ENCODE peak calls at places on chromosomes 2 and 18, in six cellular contexts. J, V, Y, E, L and D are unnamed samples.

GRCh38 chr2:196274387-196274809 is 103.0 kb upstream of the STK17B start:
- DNase-seq in J (no peak), V (peak; percentile 27), Y (no peak), E (no peak), L (no peak), D (no peak)

GRCh38 chr2:26561918-26562810 is 79.0 kb downstream of the CIB4 start:
- DNase-seq in J (peak; percentile 72), V (peak; percentile 53), Y (peak; percentile 28), E (no peak), L (no peak), D (no peak)

GRCh38 chr2:9697904-9698303 is 67.1 kb upstream of the YWHAQ start:
- DNase-seq in J (no peak), V (no peak), Y (no peak), E (no peak), L (no peak), D (no peak)

GRCh38 chr2:65489269-65489668 is 56.9 kb upstream of the SPRED2 start:
- DNase-seq in J (no peak), V (no peak), Y (no peak), E (no peak), L (no peak), D (no peak)

GRCh38 chr18:48002933-48003365 is 72.5 kb upstream of the SMAD2 start:
- DNase-seq in J (no peak), V (peak; percentile 99), Y (no peak), E (no peak), L (no peak), D (no peak)

GRCh38 chr2:224901121-224901676 is 141.1 kb downstream of the DOCK10 start:
- DNase-seq in J (no peak), V (no peak), Y (no peak), E (no peak), L (no peak), D (no peak)

GRCh38 chr18:50061876-50062517 is 132.9 kb downstream of the MYO5B start:
- DNase-seq in J (no peak), V (peak; percentile 1), Y (no peak), E (no peak), L (no peak), D (no peak)

GRCh38 chr2:130353291-130354134 is 2.3 kb upstream of the PTPN18 start:
- DNase-seq in J (no peak), V (no peak), Y (no peak), E (no peak), L (no peak), D (no peak)

GRCh38 chr18:48124857-48125626 is 194.6 kb upstream of the SMAD2 start:
- DNase-seq in J (no peak), V (no peak), Y (no peak), E (no peak), L (no peak), D (no peak)

GRCh38 chr18:32735781-32736180 is 37.0 kb downstream of the KLHL14 start:
- DNase-seq in J (no peak), V (peak; percentile 5), Y (no peak), E (no peak), L (no peak), D (no peak)

GRCh38 chr2:58479557-58480120 is 238.5 kb upstream of the FANCL start:
- DNase-seq in J (no peak), V (peak; percentile 21), Y (no peak), E (no peak), L (no peak), D (peak; percentile 15)

GRCh38 chr2:159658887-159659437 is 42.6 kb upstream of the BAZ2B start:
- DNase-seq in J (no peak), V (no peak), Y (no peak), E (no peak), L (no peak), D (no peak)

GRCh38 chr2:162106146-162106551 is 32.1 kb upstream of the DPP4 start:
- DNase-seq in J (no peak), V (peak; percentile 79), Y (no peak), E (no peak), L (peak; percentile 4), D (no peak)

GRCh38 chr18:12820526-12820925 is 63.5 kb downstream of the PTPN2 start:
- DNase-seq in J (no peak), V (no peak), Y (no peak), E (no peak), L (no peak), D (no peak)

GRCh38 chr2:207746131-207746530 is 23.6 kb downstream of the FZD5 start:
- DNase-seq in J (no peak), V (peak; percentile 67), Y (peak; percentile 28), E (peak; percentile 66), L (peak; percentile 26), D (peak; percentile 72)

GRCh38 chr2:186664644-186665043 is 29.2 kb upstream of the FAM171B start:
- DNase-seq in J (no peak), V (no peak), Y (no peak), E (no peak), L (no peak), D (no peak)

GRCh38 chr2:10968176-10968575 is 56.4 kb downstream of the KCNF1 start:
- DNase-seq in J (no peak), V (no peak), Y (no peak), E (no peak), L (no peak), D (no peak)

GRCh38 chr2:136582631-136583205 is 182.6 kb upstream of the THSD7B start:
- DNase-seq in J (peak; percentile 50), V (peak; percentile 13), Y (no peak), E (peak; percentile 70), L (no peak), D (peak; percentile 43)

GRCh38 chr2:233361298-233361697 is 7.0 kb downstream of the DGKD start:
- DNase-seq in J (peak; percentile 34), V (no peak), Y (no peak), E (no peak), L (no peak), D (no peak)

GRCh38 chr18:12327510-12328178 is 19.6 kb downstream of the TUBB6 start:
- DNase-seq in J (peak; percentile 92), V (peak; percentile 68), Y (peak; percentile 29), E (peak; percentile 56), L (peak; percentile 7), D (no peak)

GRCh38 chr18:6279308-6279707 is 135.4 kb downstream of the L3MBTL4 start:
- DNase-seq in J (no peak), V (no peak), Y (no peak), E (no peak), L (no peak), D (no peak)